ENCODE peak calls at places on chromosomes 7 and 10, in five cellular contexts. Y is mesendoderm, E is GM23248, W is stomach, O is fibroblast of lung. B is an unnamed sample.

GRCh38 chr10:77970869-77971803 is 44.6 kb upstream of the DLG5 start:
- DNase-seq in Y (peak; percentile 95), E (peak; percentile 95), W (peak; percentile 74), O (peak; percentile 95), B (peak; percentile 86)

GRCh38 chr7:131905574-131905973 is 349.1 kb upstream of the PODXL start:
- DNase-seq in Y (no peak), E (no peak), W (no peak), O (no peak), B (no peak)

GRCh38 chr7:50268990-50269389 is 35.5 kb upstream of the IKZF1 start:
- DNase-seq in Y (no peak), E (no peak), W (no peak), O (no peak), B (no peak)

GRCh38 chr7:20238754-20239324 is 21.7 kb upstream of the MACC1 start:
- DNase-seq in Y (no peak), E (no peak), W (peak; percentile 43), O (peak; percentile 73), B (no peak)

GRCh38 chr10:44418637-44419036 is 33.7 kb upstream of the CXCL12 start:
- DNase-seq in Y (no peak), E (no peak), W (no peak), O (no peak), B (no peak)

GRCh38 chr10:118963963-118964362 is 65.6 kb upstream of the NANOS1 start:
- DNase-seq in Y (no peak), E (no peak), W (no peak), O (no peak), B (no peak)

GRCh38 chr7:36115448-36116321 is 37.4 kb upstream of the EEPD1 start:
- DNase-seq in Y (no peak), E (peak; percentile 99), W (peak; percentile 75), O (peak; percentile 97), B (peak; percentile 95)

GRCh38 chr10:37857287-37858211 is at the start of gene ZNF248:
- DNase-seq in Y (peak; percentile 97), E (peak; percentile 100), W (peak; percentile 97), O (peak; percentile 96), B (peak; percentile 95)

GRCh38 chr7:24283900-24284698 is at the start of gene NPY:
- DNase-seq in Y (peak; percentile 44), E (no peak), W (no peak), O (peak; percentile 4), B (peak; percentile 17)

GRCh38 chr10:131018886-131019500 is 292.5 kb downstream of the TCERG1L start:
- DNase-seq in Y (peak; percentile 95), E (no peak), W (no peak), O (no peak), B (no peak)

GRCh38 chr10:12350925-12351324 is 1.6 kb downstream of the CAMK1D start:
- DNase-seq in Y (no peak), E (no peak), W (no peak), O (no peak), B (no peak)

GRCh38 chr7:158587425-158588084 is at the start of gene PTPRN2:
- DNase-seq in Y (peak; percentile 68), E (peak; percentile 84), W (peak; percentile 77), O (peak; percentile 40), B (peak; percentile 40)

GRCh38 chr10:127354992-127355391 is 158.6 kb upstream of the INSYN2A start:
- DNase-seq in Y (no peak), E (no peak), W (no peak), O (no peak), B (no peak)

DNA sequence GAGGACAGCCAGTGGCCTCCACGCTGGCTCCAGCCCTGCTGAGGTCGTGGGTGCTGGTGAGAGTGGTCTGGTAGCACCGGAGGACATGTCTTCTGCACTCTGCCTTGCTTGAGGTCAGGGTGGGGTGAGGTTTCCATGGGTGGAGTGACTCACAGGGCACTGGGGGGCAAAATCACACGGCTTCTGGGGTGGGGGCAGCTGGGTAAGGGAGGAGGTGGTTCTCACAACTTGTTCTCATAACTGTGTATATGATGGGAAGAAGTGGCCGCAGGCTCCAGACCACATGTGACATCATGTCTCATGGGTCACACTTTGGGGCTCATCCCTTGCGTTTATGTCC is 868 bp upstream of the PRF1 start:
- DNase-seq in Y (no peak), E (no peak), W (no peak), O (no peak), B (no peak)
- H3K4me3 ChIP-seq in Y (no peak overlapping the region), E (no peak overlapping the region), W (no peak overlapping the region), O (no peak overlapping the region), B (no peak overlapping the region)

GRCh38 chr7:48309720-48310119 is 138.5 kb downstream of the ABCA13 start:
- DNase-seq in Y (no peak), E (no peak), W (no peak), O (no peak), B (no peak)

GRCh38 chr7:48312151-48312550 is 140.9 kb downstream of the ABCA13 start:
- DNase-seq in Y (no peak), E (peak; percentile 43), W (no peak), O (no peak), B (no peak)

GRCh38 chr7:48307041-48307714 is 135.9 kb downstream of the ABCA13 start:
- DNase-seq in Y (no peak), E (no peak), W (no peak), O (no peak), B (peak; percentile 23)

GRCh38 chr7:48311464-48311863 is 140.2 kb downstream of the ABCA13 start:
- DNase-seq in Y (no peak), E (no peak), W (no peak), O (no peak), B (no peak)
- H3K4me3 ChIP-seq in Y (no peak overlapping the region), E (no peak overlapping the region), W (no peak overlapping the region), O (no peak overlapping the region), B (no peak overlapping the region)

GRCh38 chr7:157005456-157006204 is 4.8 kb downstream of the MNX1 start:
- DNase-seq in Y (peak; percentile 26), E (peak; percentile 35), W (no peak), O (no peak), B (no peak)

GRCh38 chr7:157007470-157008066 is 2.9 kb downstream of the MNX1 start:
- DNase-seq in Y (peak; percentile 25), E (no peak), W (peak; percentile 57), O (no peak), B (no peak)

GRCh38 chr7:157008206-157009169 is 2.0 kb downstream of the MNX1 start:
- DNase-seq in Y (peak; percentile 14), E (no peak), W (no peak), O (no peak), B (no peak)

GRCh38 chr7:157006205-157006747 is 4.2 kb downstream of the MNX1 start:
- DNase-seq in Y (peak; percentile 33), E (no peak), W (no peak), O (no peak), B (no peak)

DNA sequence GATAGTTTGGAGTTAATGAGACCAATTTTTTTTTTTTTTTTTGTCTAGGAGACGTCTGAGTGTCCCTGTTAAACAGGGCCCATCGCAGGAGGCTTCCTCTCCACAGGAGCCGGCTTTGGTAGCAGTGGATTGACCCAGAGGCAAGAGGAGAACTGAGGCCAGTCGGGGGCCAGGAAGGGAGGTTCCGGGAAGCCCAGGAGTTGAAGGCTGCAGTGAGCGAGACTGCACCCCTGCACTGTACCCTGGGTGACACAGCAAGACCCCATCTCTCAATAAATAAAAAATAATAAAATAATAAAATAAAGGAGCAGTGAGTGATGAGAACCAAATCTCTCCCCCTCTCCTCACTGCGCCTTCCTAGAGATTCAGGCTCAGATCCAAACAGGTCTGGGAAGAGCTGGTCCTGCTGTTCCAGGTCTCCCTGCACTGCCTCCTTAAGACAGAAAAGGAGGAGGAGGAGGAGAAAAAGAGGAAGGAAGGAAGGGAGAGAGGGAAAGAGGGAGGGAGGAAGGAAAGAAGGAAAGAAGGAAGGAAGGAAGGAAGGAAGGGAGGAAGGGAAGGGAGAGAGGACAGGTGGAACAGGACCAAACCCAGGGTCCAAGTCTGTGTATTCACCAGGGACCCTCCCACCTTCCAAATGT is 3.5 kb downstream of the MNX1 start:
- DNase-seq in Y (no peak), E (no peak), W (no peak), O (no peak), B (no peak)
- H3K4me3 ChIP-seq in Y (no peak overlapping the region), E (no peak overlapping the region), W (no peak overlapping the region), O (no peak overlapping the region), B (no peak overlapping the region)

DNA sequence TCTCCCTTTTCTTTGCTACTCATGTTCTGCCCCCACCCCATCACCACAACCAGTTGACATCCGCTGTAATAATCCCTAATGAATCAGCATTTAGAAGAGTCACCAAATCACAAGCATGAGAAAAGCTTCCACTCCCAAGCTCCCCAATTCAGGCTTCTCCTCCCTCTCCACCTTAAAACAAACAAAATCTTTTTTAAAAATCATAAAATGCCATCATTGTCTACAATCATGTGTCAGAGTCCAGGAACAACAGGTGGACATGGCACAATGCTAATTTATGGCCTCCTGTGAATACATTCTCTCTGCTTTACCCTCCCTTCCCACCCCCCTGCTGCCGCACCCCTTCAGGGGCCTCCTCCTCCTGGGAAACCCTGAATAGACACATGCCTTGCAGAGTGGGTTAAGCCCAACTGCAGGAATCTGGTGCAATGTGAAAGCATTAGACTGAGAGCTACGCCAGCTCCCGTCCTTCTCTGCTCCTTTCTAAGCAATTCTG is 3.7 kb downstream of the LRRC4 start:
- DNase-seq in Y (no peak), E (peak; percentile 20), W (no peak), O (no peak), B (no peak)
- H3K4me3 ChIP-seq in Y (no peak overlapping the region), E (no peak overlapping the region), W (no peak overlapping the region), O (no peak overlapping the region), B (no peak overlapping the region)

GRCh38 chr7:102914585-102914984 is 1.8 kb downstream of the LRRC17 start:
- DNase-seq in Y (peak; percentile 39), E (peak; percentile 62), W (no peak), O (peak; percentile 93), B (no peak)

GRCh38 chr7:102916426-102916825 is 3.6 kb downstream of the LRRC17 start:
- DNase-seq in Y (no peak), E (peak; percentile 85), W (no peak), O (peak; percentile 90), B (no peak)

GRCh38 chr7:102912742-102913141 is at the start of gene LRRC17:
- DNase-seq in Y (no peak), E (peak; percentile 51), W (no peak), O (peak; percentile 94), B (no peak)

GRCh38 chr7:102916881-102917280 is 4.1 kb downstream of the LRRC17 start:
- DNase-seq in Y (peak; percentile 28), E (peak; percentile 54), W (no peak), O (peak; percentile 82), B (no peak)

GRCh38 chr7:102913846-102914245 is 1.0 kb downstream of the LRRC17 start:
- DNase-seq in Y (no peak), E (no peak), W (no peak), O (peak; percentile 32), B (no peak)
- H3K4me3 ChIP-seq in Y (no peak overlapping the region), E (no peak overlapping the region), W (no peak overlapping the region), O (peak overlapping the region; percentile 50), B (no peak overlapping the region)

GRCh38 chr10:132910901-132911711 is 31.3 kb downstream of the CFAP46 start:
- DNase-seq in Y (no peak), E (peak; percentile 41), W (no peak), O (peak; percentile 4), B (no peak)
- H3K4me3 ChIP-seq in Y (no peak overlapping the region), E (no peak overlapping the region), W (no peak overlapping the region), O (no peak overlapping the region), B (no peak overlapping the region)